ENCODE peak calls at places on chromosome 22, in five cellular contexts. One of them, this sample, is unnamed.

GRCh38 chr22:40128989-40129388 is 48.7 kb upstream of the TNRC6B start:
- ATAC-seq in left lung: no peak
- ATAC-seq in activated CD8-positive, alpha-beta memory T cell treated with anti-CD3 and anti-CD28 coated beads, Interleukin-2, amount 10 ng/mL, durations not matched to agents 7 days and 5 days: peak; percentile 96
- ATAC-seq in HepG2: no peak
- ATAC-seq in memory B cell: no peak
- ATAC-seq in this sample: no peak

GRCh38 chr22:27880778-27881394 is 38.2 kb downstream of the PITPNB start:
- ATAC-seq in activated CD8-positive, alpha-beta memory T cell treated with anti-CD3 and anti-CD28 coated beads, Interleukin-2, amount 10 ng/mL, durations not matched to agents 7 days and 5 days: no peak
- ATAC-seq in memory B cell: peak; percentile 43
- ATAC-seq in left lung: peak; percentile 91
- ATAC-seq in HepG2: peak; percentile 77
- ATAC-seq in this sample: peak; percentile 82

GRCh38 chr22:47000256-47000655 is 237.8 kb downstream of the TBC1D22A start:
- ATAC-seq in HepG2: no peak
- ATAC-seq in memory B cell: no peak
- ATAC-seq in activated CD8-positive, alpha-beta memory T cell treated with anti-CD3 and anti-CD28 coated beads, Interleukin-2, amount 10 ng/mL, durations not matched to agents 7 days and 5 days: no peak
- ATAC-seq in left lung: no peak
- ATAC-seq in this sample: no peak

GRCh38 chr22:43222281-43222680 is 35.3 kb upstream of the TTLL12 start:
- ATAC-seq in activated CD8-positive, alpha-beta memory T cell treated with anti-CD3 and anti-CD28 coated beads, Interleukin-2, amount 10 ng/mL, durations not matched to agents 7 days and 5 days: no peak
- ATAC-seq in HepG2: peak; percentile 25
- ATAC-seq in left lung: no peak
- ATAC-seq in memory B cell: no peak
- ATAC-seq in this sample: peak; percentile 67

GRCh38 chr22:23121026-23121823 is 20.6 kb downstream of the RSPH14 start:
- ATAC-seq in memory B cell: peak; percentile 40
- ATAC-seq in activated CD8-positive, alpha-beta memory T cell treated with anti-CD3 and anti-CD28 coated beads, Interleukin-2, amount 10 ng/mL, durations not matched to agents 7 days and 5 days: no peak
- ATAC-seq in HepG2: no peak
- ATAC-seq in left lung: no peak
- ATAC-seq in this sample: no peak

GRCh38 chr22:24429411-24430365 is 2.3 kb downstream of the ADORA2A start:
- ATAC-seq in memory B cell: no peak
- ATAC-seq in left lung: peak; percentile 9
- ATAC-seq in HepG2: no peak
- ATAC-seq in activated CD8-positive, alpha-beta memory T cell treated with anti-CD3 and anti-CD28 coated beads, Interleukin-2, amount 10 ng/mL, durations not matched to agents 7 days and 5 days: peak; percentile 15
- ATAC-seq in this sample: no peak

GRCh38 chr22:49193348-49193747 is 634.3 kb downstream of the BRD1 start:
- ATAC-seq in memory B cell: no peak
- ATAC-seq in HepG2: no peak
- ATAC-seq in left lung: no peak
- ATAC-seq in activated CD8-positive, alpha-beta memory T cell treated with anti-CD3 and anti-CD28 coated beads, Interleukin-2, amount 10 ng/mL, durations not matched to agents 7 days and 5 days: no peak
- ATAC-seq in this sample: no peak

GRCh38 chr22:25878933-25879332 is 136.9 kb downstream of the MYO18B start:
- ATAC-seq in left lung: peak; percentile 49
- ATAC-seq in activated CD8-positive, alpha-beta memory T cell treated with anti-CD3 and anti-CD28 coated beads, Interleukin-2, amount 10 ng/mL, durations not matched to agents 7 days and 5 days: no peak
- ATAC-seq in memory B cell: no peak
- ATAC-seq in HepG2: no peak
- ATAC-seq in this sample: no peak

GRCh38 chr22:37060801-37061610 is 9.5 kb downstream of the KCTD17 start:
- ATAC-seq in activated CD8-positive, alpha-beta memory T cell treated with anti-CD3 and anti-CD28 coated beads, Interleukin-2, amount 10 ng/mL, durations not matched to agents 7 days and 5 days: peak; percentile 74
- ATAC-seq in HepG2: no peak
- ATAC-seq in left lung: no peak
- ATAC-seq in memory B cell: no peak
- ATAC-seq in this sample: no peak

This sample was measured in gastroesophageal sphincter.